ENCODE peak calls at places on chromosome 11, in six cellular contexts. T, H, J, F, Z and Y are unnamed samples.
A peak's percentile ranks its signal among the peaks of the same experiment; 100 is the strongest.

GRCh38 chr11:57336111-57336666 is 497 bp upstream of the SSRP1 start:
- DNase-seq in T (no peak), H (no peak), J (no peak), F (no peak), Z (no peak), Y (no peak)

GRCh38 chr11:106524446-106524845 is 447.0 kb downstream of the AASDHPPT start:
- DNase-seq in T (no peak), H (no peak), J (no peak), F (no peak), Z (no peak), Y (no peak)

GRCh38 chr11:34564807-34565241 is 51.2 kb upstream of the ELF5 start:
- DNase-seq in T (no peak), H (no peak), J (no peak), F (no peak), Z (no peak), Y (no peak)

GRCh38 chr11:108757630-108758029 is 92.8 kb downstream of the DDX10 start:
- DNase-seq in T (no peak), H (no peak), J (no peak), F (no peak), Z (no peak), Y (no peak)

GRCh38 chr11:62390237-62390636 is 28.6 kb upstream of the SCGB1A1 start:
- DNase-seq in T (no peak), H (no peak), J (no peak), F (no peak), Z (no peak), Y (no peak)

GRCh38 chr11:15893080-15893492 is 463.3 kb downstream of the SOX6 start:
- DNase-seq in T (peak; percentile 48), H (no peak), J (no peak), F (no peak), Z (peak; percentile 74), Y (no peak)

GRCh38 chr11:47406896-47407745 is 1.3 kb upstream of the SLC39A13 start:
- DNase-seq in T (peak; percentile 41), H (peak; percentile 21), J (no peak), F (no peak), Z (peak; percentile 45), Y (no peak)

GRCh38 chr11:96015911-96016565 is 92.1 kb upstream of the MTMR2 start:
- DNase-seq in T (no peak), H (peak; percentile 10), J (no peak), F (no peak), Z (no peak), Y (no peak)

GRCh38 chr11:7143908-7144307 is 55.1 kb downstream of the RBMXL2 start:
- DNase-seq in T (peak; percentile 38), H (peak; percentile 5), J (no peak), F (no peak), Z (peak; percentile 7), Y (no peak)

GRCh38 chr11:59427068-59427382 is 812 bp upstream of the OR5A2 start:
- DNase-seq in T (no peak), H (no peak), J (no peak), F (peak; percentile 11), Z (no peak), Y (no peak)

GRCh38 chr11:133966924-133967598 is 10.3 kb upstream of the IGSF9B start:
- DNase-seq in T (no peak), H (peak; percentile 49), J (no peak), F (no peak), Z (no peak), Y (no peak)

GRCh38 chr11:126318642-126319373 is 14.9 kb downstream of the DCPS start:
- DNase-seq in T (peak; percentile 71), H (peak; percentile 97), J (no peak), F (peak; percentile 83), Z (peak; percentile 78), Y (no peak)

GRCh38 chr11:118109231-118109630 is 22.5 kb upstream of the SMIM35 start:
- DNase-seq in T (peak; percentile 8), H (no peak), J (no peak), F (no peak), Z (peak; percentile 11), Y (no peak)

GRCh38 chr11:77167791-77168190 is 39.7 kb downstream of the MYO7A start:
- DNase-seq in T (no peak), H (no peak), J (no peak), F (no peak), Z (no peak), Y (no peak)